ENCODE peak calls at places on chromosomes 7 and 10, in eight cellular contexts. V is thyroid gland, S is RWPE2, M is ovary, A is neuronal stem cell, P is GM12878, G is tibial artery, C is transverse colon. H is an unnamed sample.

GRCh38 chr10:94725871-94726270 is 36.6 kb upstream of the CYP2C19 start:
- DNase-seq in V (no peak), S (no peak), M (no peak), A (no peak), P (no peak), G (no peak), C (no peak), H (no peak)

GRCh38 chr7:111138196-111138569 is 47.3 kb downstream of the LRRN3 start:
- DNase-seq in V (peak), S (no peak), M (no peak), A (no peak), P (peak), G (peak), C (peak), H (no peak)

GRCh38 chr10:110399163-110400094 is 94.7 kb upstream of the SMNDC1 start:
- DNase-seq in V (peak), S (peak), M (no peak), A (no peak), P (no peak), G (no peak), C (no peak), H (peak)

GRCh38 chr7:140358771-140359095 is 39.6 kb downstream of the SLC37A3 start:
- DNase-seq in V (no peak), S (no peak), M (no peak), A (no peak), P (no peak), G (no peak), C (no peak), H (no peak)

GRCh38 chr7:47796347-47796746 is 151.9 kb downstream of the PKD1L1 start:
- DNase-seq in V (no peak), S (no peak), M (no peak), A (no peak), P (no peak), G (no peak), C (no peak), H (no peak)

GRCh38 chr10:93579089-93579488 is 12.6 kb downstream of the FFAR4 start:
- DNase-seq in V (no peak), S (no peak), M (no peak), A (no peak), P (no peak), G (no peak), C (no peak), H (peak)

GRCh38 chr10:110360857-110361474 is 56.2 kb upstream of the SMNDC1 start:
- DNase-seq in V (no peak), S (no peak), M (no peak), A (no peak), P (no peak), G (no peak), C (no peak), H (no peak)

GRCh38 chr7:39721919-39722597 is 98.7 kb downstream of the RALA start:
- DNase-seq in V (no peak), S (no peak), M (no peak), A (no peak), P (no peak), G (no peak), C (no peak), H (no peak)

GRCh38 chr10:116385994-116386809 is 41.4 kb upstream of the PNLIPRP3 start:
- DNase-seq in V (no peak), S (no peak), M (no peak), A (peak), P (no peak), G (no peak), C (no peak), H (no peak)

GRCh38 chr10:75924309-75924920 is 493.0 kb downstream of the LRMDA start:
- DNase-seq in V (no peak), S (no peak), M (no peak), A (no peak), P (no peak), G (no peak), C (no peak), H (no peak)

GRCh38 chr7:108002726-108003590 is at the start of gene LAMB1:
- DNase-seq in V (peak), S (peak), M (peak), A (peak), P (no peak), G (peak), C (peak), H (no peak)

GRCh38 chr7:22601812-22602568 is 102.0 kb upstream of the STEAP1B start:
- DNase-seq in V (no peak), S (no peak), M (no peak), A (no peak), P (no peak), G (no peak), C (no peak), H (no peak)

GRCh38 chr7:37508063-37508462 is 59.4 kb upstream of the ELMO1 start:
- DNase-seq in V (no peak), S (no peak), M (no peak), A (no peak), P (no peak), G (no peak), C (no peak), H (no peak)

GRCh38 chr7:106959753-106960152 is 84.8 kb upstream of the PRKAR2B start:
- DNase-seq in V (no peak), S (no peak), M (no peak), A (no peak), P (no peak), G (no peak), C (no peak), H (no peak)

GRCh38 chr10:24251547-24251946 is 42.6 kb downstream of the KIAA1217 start:
- DNase-seq in V (peak), S (no peak), M (no peak), A (no peak), P (no peak), G (no peak), C (no peak), H (peak)

GRCh38 chr10:100303724-100304319 is 17.3 kb upstream of the BLOC1S2 start:
- DNase-seq in V (no peak), S (no peak), M (no peak), A (no peak), P (no peak), G (no peak), C (no peak), H (no peak)

GRCh38 chr10:75126277-75126676 is 14.8 kb downstream of the SAMD8 start:
- DNase-seq in V (no peak), S (no peak), M (no peak), A (no peak), P (no peak), G (no peak), C (no peak), H (no peak)

GRCh38 chr7:115081772-115082171 is 159.9 kb downstream of the MDFIC start:
- DNase-seq in V (no peak), S (no peak), M (no peak), A (no peak), P (no peak), G (no peak), C (no peak), H (no peak)

GRCh38 chr7:27130540-27131389 is at the start of gene HOXA4:
- DNase-seq in V (peak), S (peak), M (peak), A (no peak), P (no peak), G (peak), C (peak), H (no peak)

GRCh38 chr7:90551036-90551435 is 45.1 kb upstream of the CDK14 start:
- DNase-seq in V (peak), S (no peak), M (no peak), A (no peak), P (no peak), G (no peak), C (no peak), H (no peak)

GRCh38 chr10:59830601-59831259 is 75.6 kb downstream of the CCDC6 start:
- DNase-seq in V (peak), S (no peak), M (peak), A (peak), P (no peak), G (no peak), C (peak), H (no peak)

GRCh38 chr10:69861251-69862240 is 59.8 kb downstream of the COL13A1 start:
- DNase-seq in V (peak), S (no peak), M (no peak), A (no peak), P (no peak), G (no peak), C (no peak), H (peak)

GRCh38 chr10:98673156-98673765 is 226.5 kb upstream of the HPS1 start:
- DNase-seq in V (no peak), S (no peak), M (no peak), A (no peak), P (no peak), G (no peak), C (no peak), H (no peak)

GRCh38 chr10:58817499-58817898 is 304.8 kb downstream of the BICC1 start:
- DNase-seq in V (no peak), S (no peak), M (no peak), A (no peak), P (no peak), G (no peak), C (no peak), H (no peak)

GRCh38 chr7:117098457-117098856 is 145.2 kb downstream of the ST7 start:
- DNase-seq in V (no peak), S (no peak), M (no peak), A (no peak), P (no peak), G (no peak), C (no peak), H (peak)

GRCh38 chr7:45211066-45211465 is 53.5 kb downstream of the RAMP3 start:
- DNase-seq in V (no peak), S (no peak), M (no peak), A (no peak), P (no peak), G (no peak), C (no peak), H (no peak)

GRCh38 chr7:45215611-45216062 is 58.0 kb downstream of the RAMP3 start:
- DNase-seq in V (no peak), S (no peak), M (no peak), A (no peak), P (no peak), G (no peak), C (no peak), H (no peak)

GRCh38 chr7:45216181-45216580 is 58.6 kb downstream of the RAMP3 start:
- DNase-seq in V (no peak), S (no peak), M (no peak), A (no peak), P (no peak), G (no peak), C (no peak), H (no peak)

GRCh38 chr7:45212606-45213005 is 55.0 kb downstream of the RAMP3 start:
- DNase-seq in V (no peak), S (no peak), M (no peak), A (no peak), P (no peak), G (no peak), C (no peak), H (no peak)

DNA sequence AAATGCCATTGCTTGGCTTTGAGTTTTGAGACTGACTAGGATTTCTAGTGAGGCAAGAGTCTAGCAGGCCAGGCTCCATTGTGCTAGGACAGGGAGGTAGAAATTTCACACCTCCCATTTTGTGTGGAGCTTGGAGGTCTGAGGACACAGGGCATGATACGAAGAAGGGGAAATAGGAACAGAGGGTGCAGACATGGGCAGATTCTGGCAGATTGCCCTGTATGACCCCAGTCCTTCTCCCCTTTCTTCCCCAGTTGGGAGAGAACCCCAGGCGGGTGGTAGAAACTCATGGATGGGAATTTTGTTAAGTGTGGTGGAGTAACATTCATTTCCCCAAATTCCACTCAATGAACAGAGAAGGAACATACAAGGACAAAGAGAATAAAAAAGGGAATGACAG is 54.4 kb downstream of the RAMP3 start:
- DNase-seq in V (no peak), S (no peak), M (no peak), A (no peak), P (no peak), G (no peak), C (no peak), H (no peak)
- H3K27ac ChIP-seq in V (no peak), S (no peak), M (no peak), A (no peak), P (no peak), G (no peak), C (no peak), H (no peak)

DNA sequence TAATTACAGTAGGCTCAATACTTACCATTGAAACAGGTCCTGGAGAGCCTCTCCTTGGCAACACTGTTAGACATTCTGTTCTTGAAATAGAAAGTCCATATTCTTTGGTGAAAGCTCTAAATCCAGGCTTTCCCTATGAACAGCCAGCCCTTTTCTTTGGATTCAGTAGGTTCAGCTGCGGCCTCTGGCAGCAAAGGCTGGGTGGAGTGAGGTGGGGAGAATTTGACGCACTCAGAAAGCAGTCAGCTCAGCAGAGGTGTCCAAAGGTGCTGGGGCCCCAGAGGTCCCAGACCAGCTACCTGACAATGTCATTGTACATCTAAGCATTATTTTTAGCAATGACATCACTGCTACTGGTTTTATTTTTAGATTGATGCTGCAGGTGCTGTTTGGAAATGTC is 146.1 kb downstream of the GRK5 start:
- DNase-seq in V (no peak), S (no peak), M (no peak), A (no peak), P (no peak), G (no peak), C (no peak), H (no peak)
- H3K27ac ChIP-seq in V (peak), S (no peak), M (no peak), A (no peak), P (no peak), G (peak), C (no peak), H (no peak)

GRCh38 chr7:45100761-45101480 is 10.6 kb downstream of the TBRG4 start:
- DNase-seq in V (no peak), S (no peak), M (no peak), A (no peak), P (no peak), G (peak), C (no peak), H (no peak)
- H3K27ac ChIP-seq in V (no peak), S (no peak), M (no peak), A (no peak), P (no peak), G (no peak), C (no peak), H (no peak)

GRCh38 chr10:119087271-119087897 is 6.8 kb upstream of the EIF3A start:
- DNase-seq in V (no peak), S (no peak), M (no peak), A (no peak), P (no peak), G (no peak), C (no peak), H (no peak)

GRCh38 chr10:119090968-119091367 is 10.4 kb upstream of the EIF3A start:
- DNase-seq in V (no peak), S (peak), M (no peak), A (no peak), P (no peak), G (no peak), C (peak), H (peak)

GRCh38 chr10:119095648-119096047 is 8.3 kb upstream of the DENND10 start:
- DNase-seq in V (no peak), S (no peak), M (no peak), A (no peak), P (no peak), G (no peak), C (no peak), H (no peak)

GRCh38 chr10:119090026-119090808 is 9.6 kb upstream of the EIF3A start:
- DNase-seq in V (no peak), S (no peak), M (no peak), A (no peak), P (no peak), G (no peak), C (peak), H (no peak)
- H3K27ac ChIP-seq in V (no peak), S (peak), M (no peak), A (no peak), P (no peak), G (no peak), C (peak), H (peak)

GRCh38 chr7:44898059-44898458 is 12.7 kb upstream of the PURB start:
- DNase-seq in V (no peak), S (no peak), M (no peak), A (no peak), P (no peak), G (no peak), C (no peak), H (no peak)

GRCh38 chr7:44893710-44894135 is 8.4 kb upstream of the PURB start:
- DNase-seq in V (no peak), S (no peak), M (no peak), A (no peak), P (no peak), G (no peak), C (no peak), H (no peak)

GRCh38 chr7:44897299-44897698 is 12.0 kb upstream of the PURB start:
- DNase-seq in V (no peak), S (no peak), M (no peak), A (no peak), P (no peak), G (no peak), C (no peak), H (no peak)

GRCh38 chr7:44891791-44892190 is 6.5 kb upstream of the PURB start:
- DNase-seq in V (no peak), S (no peak), M (no peak), A (no peak), P (no peak), G (no peak), C (no peak), H (no peak)

GRCh38 chr7:44894881-44895600 is 9.7 kb upstream of the PURB start:
- DNase-seq in V (no peak), S (no peak), M (no peak), A (no peak), P (no peak), G (no peak), C (no peak), H (no peak)
- H3K27ac ChIP-seq in V (no peak), S (no peak), M (no peak), A (no peak), P (no peak), G (no peak), C (no peak), H (no peak)